ENCODE peak calls at places on chromosomes 7 and 10, in nine cellular contexts. One of them, this sample, is unnamed. For H3K4me1, the result is how much of the 10 kb centered on the place peaks cover.

GRCh38 chr10:32417906-32418547 is 27.9 kb upstream of the CCDC7 start:
- DNase-seq in spleen: no peak
- DNase-seq in suprapubic skin: no peak
- DNase-seq in HCT116: no peak
- DNase-seq in GM23338: no peak
- DNase-seq in prostate gland: no peak
- DNase-seq in SK-N-SH: no peak
- DNase-seq in stomach: no peak
- DNase-seq in transverse colon: no peak
- DNase-seq in this sample: peak

GRCh38 chr7:27579565-27579964 is 83.1 kb downstream of the HIBADH start:
- DNase-seq in spleen: no peak
- DNase-seq in suprapubic skin: no peak
- DNase-seq in HCT116: no peak
- DNase-seq in GM23338: no peak
- DNase-seq in prostate gland: no peak
- DNase-seq in SK-N-SH: no peak
- DNase-seq in stomach: no peak
- DNase-seq in transverse colon: no peak
- DNase-seq in this sample: no peak

GRCh38 chr7:4613855-4614548 is 68.1 kb upstream of the FOXK1 start:
- DNase-seq in spleen: no peak
- DNase-seq in suprapubic skin: peak
- DNase-seq in HCT116: no peak
- DNase-seq in GM23338: no peak
- DNase-seq in prostate gland: peak
- DNase-seq in SK-N-SH: peak
- DNase-seq in stomach: no peak
- DNase-seq in transverse colon: no peak
- DNase-seq in this sample: no peak

GRCh38 chr7:128879461-128879938 is 16.8 kb downstream of the ATP6V1F start:
- DNase-seq in spleen: peak
- DNase-seq in suprapubic skin: peak
- DNase-seq in HCT116: no peak
- DNase-seq in GM23338: no peak
- DNase-seq in prostate gland: no peak
- DNase-seq in SK-N-SH: no peak
- DNase-seq in stomach: no peak
- DNase-seq in transverse colon: peak
- DNase-seq in this sample: peak

GRCh38 chr7:72441791-72442190 is 29.7 kb upstream of the CALN1 start:
- DNase-seq in spleen: no peak
- DNase-seq in suprapubic skin: no peak
- DNase-seq in HCT116: no peak
- DNase-seq in GM23338: no peak
- DNase-seq in prostate gland: no peak
- DNase-seq in SK-N-SH: no peak
- DNase-seq in stomach: no peak
- DNase-seq in transverse colon: no peak
- DNase-seq in this sample: no peak

GRCh38 chr7:66352071-66352470 is 146.9 kb downstream of the TPST1 start:
- DNase-seq in spleen: no peak
- DNase-seq in suprapubic skin: no peak
- DNase-seq in HCT116: no peak
- DNase-seq in GM23338: peak
- DNase-seq in prostate gland: no peak
- DNase-seq in SK-N-SH: no peak
- DNase-seq in stomach: no peak
- DNase-seq in transverse colon: peak
- DNase-seq in this sample: no peak

GRCh38 chr10:86086418-86086817 is 280.2 kb downstream of the GRID1 start:
- DNase-seq in spleen: peak
- DNase-seq in suprapubic skin: peak
- DNase-seq in HCT116: no peak
- DNase-seq in GM23338: no peak
- DNase-seq in prostate gland: no peak
- DNase-seq in SK-N-SH: no peak
- DNase-seq in stomach: peak
- DNase-seq in transverse colon: no peak
- DNase-seq in this sample: no peak

GRCh38 chr7:101125989-101126650 is 784 bp upstream of the SERPINE1 start:
- DNase-seq in spleen: no peak
- DNase-seq in suprapubic skin: peak
- DNase-seq in HCT116: no peak
- DNase-seq in GM23338: no peak
- DNase-seq in prostate gland: no peak
- DNase-seq in SK-N-SH: no peak
- DNase-seq in stomach: peak
- DNase-seq in transverse colon: peak
- DNase-seq in this sample: peak

GRCh38 chr7:157484411-157485081 is 147.7 kb downstream of the DNAJB6 start:
- DNase-seq in spleen: peak
- DNase-seq in suprapubic skin: no peak
- DNase-seq in HCT116: no peak
- DNase-seq in GM23338: no peak
- DNase-seq in prostate gland: no peak
- DNase-seq in SK-N-SH: no peak
- DNase-seq in stomach: peak
- DNase-seq in transverse colon: no peak
- DNase-seq in this sample: peak

GRCh38 chr7:103447073-103447960 is 1.3 kb upstream of the SLC26A5 start:
- DNase-seq in spleen: no peak
- DNase-seq in suprapubic skin: no peak
- DNase-seq in HCT116: peak
- DNase-seq in GM23338: peak
- DNase-seq in prostate gland: peak
- DNase-seq in SK-N-SH: peak
- DNase-seq in stomach: peak
- DNase-seq in transverse colon: peak
- DNase-seq in this sample: no peak

GRCh38 chr7:120941064-120941463 is 9.5 kb upstream of the ING3 start:
- DNase-seq in spleen: no peak
- DNase-seq in suprapubic skin: no peak
- DNase-seq in HCT116: peak
- DNase-seq in GM23338: no peak
- DNase-seq in prostate gland: no peak
- DNase-seq in SK-N-SH: no peak
- DNase-seq in stomach: no peak
- DNase-seq in transverse colon: no peak
- DNase-seq in this sample: no peak

GRCh38 chr7:8176370-8177081 is 85.4 kb downstream of the ICA1 start:
- DNase-seq in spleen: peak
- DNase-seq in suprapubic skin: no peak
- DNase-seq in HCT116: no peak
- DNase-seq in GM23338: no peak
- DNase-seq in prostate gland: no peak
- DNase-seq in SK-N-SH: no peak
- DNase-seq in stomach: no peak
- DNase-seq in transverse colon: peak
- DNase-seq in this sample: no peak

GRCh38 chr10:108872854-108873253 is 1050.5 kb downstream of the XPNPEP1 start:
- DNase-seq in spleen: no peak
- DNase-seq in suprapubic skin: no peak
- DNase-seq in HCT116: no peak
- DNase-seq in GM23338: no peak
- DNase-seq in prostate gland: no peak
- DNase-seq in SK-N-SH: no peak
- DNase-seq in stomach: no peak
- DNase-seq in transverse colon: no peak
- DNase-seq in this sample: no peak

DNA sequence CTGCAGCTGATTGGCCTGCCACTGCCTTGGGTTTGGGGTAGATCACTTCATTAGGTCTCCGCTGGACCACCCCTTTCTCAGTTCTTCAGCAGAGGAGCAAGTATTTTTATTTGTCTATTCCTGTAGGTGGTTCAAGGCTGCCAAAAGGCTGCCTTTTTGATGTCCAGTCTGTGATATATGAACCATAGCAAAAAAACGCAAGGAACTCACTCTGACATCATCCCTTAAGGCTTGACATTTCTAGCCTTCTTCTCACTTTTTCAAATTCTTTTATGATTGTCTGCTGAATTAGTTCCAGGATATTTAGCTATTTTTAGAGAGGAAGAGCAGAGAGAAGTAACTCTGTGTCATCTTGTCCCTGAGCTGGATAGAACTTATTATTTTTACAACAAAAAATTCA is 269.2 kb downstream of the BAMBI start:
- DNase-seq in spleen: no peak
- DNase-seq in suprapubic skin: no peak
- DNase-seq in HCT116: no peak
- DNase-seq in GM23338: no peak
- DNase-seq in prostate gland: no peak
- DNase-seq in SK-N-SH: no peak
- DNase-seq in stomach: no peak
- DNase-seq in transverse colon: no peak
- DNase-seq in this sample: no peak
- H3K4me1 ChIP-seq in spleen: under half
- H3K4me1 ChIP-seq in suprapubic skin: under half
- H3K4me1 ChIP-seq in HCT116: under half
- H3K4me1 ChIP-seq in GM23338: under half
- H3K4me1 ChIP-seq in prostate gland: under half
- H3K4me1 ChIP-seq in SK-N-SH: under half
- H3K4me1 ChIP-seq in stomach: under half
- H3K4me1 ChIP-seq in transverse colon: under half
- H3K4me1 ChIP-seq in this sample: under half

GRCh38 chr10:113552014-113552413 is 839 bp upstream of the HABP2 start:
- DNase-seq in spleen: no peak
- DNase-seq in suprapubic skin: no peak
- DNase-seq in HCT116: no peak
- DNase-seq in GM23338: no peak
- DNase-seq in prostate gland: peak
- DNase-seq in SK-N-SH: no peak
- DNase-seq in stomach: peak
- DNase-seq in transverse colon: no peak
- DNase-seq in this sample: no peak
- TF ChIP-seq POLR2AphosphoS5 in spleen: no peak
- TF ChIP-seq POLR2AphosphoS5 in suprapubic skin: no peak
- TF ChIP-seq POLR2AphosphoS5 in HCT116: no peak
- TF ChIP-seq POLR2AphosphoS5 in GM23338: no peak
- TF ChIP-seq POLR2AphosphoS5 in prostate gland: peak
- TF ChIP-seq POLR2AphosphoS5 in SK-N-SH: no peak
- TF ChIP-seq POLR2AphosphoS5 in stomach: no peak
- TF ChIP-seq POLR2AphosphoS5 in transverse colon: no peak
- TF ChIP-seq POLR2AphosphoS5 in this sample: no peak

GRCh38 chr10:29951441-29951931 is 107.9 kb downstream of the JCAD start:
- DNase-seq in spleen: no peak
- DNase-seq in suprapubic skin: no peak
- DNase-seq in HCT116: no peak
- DNase-seq in GM23338: no peak
- DNase-seq in prostate gland: peak
- DNase-seq in SK-N-SH: no peak
- DNase-seq in stomach: no peak
- DNase-seq in transverse colon: no peak
- DNase-seq in this sample: no peak
- H3K4me1 ChIP-seq in spleen: under half
- H3K4me1 ChIP-seq in suprapubic skin: half or more
- H3K4me1 ChIP-seq in HCT116: under half
- H3K4me1 ChIP-seq in GM23338: under half
- H3K4me1 ChIP-seq in prostate gland: under half
- H3K4me1 ChIP-seq in SK-N-SH: under half
- H3K4me1 ChIP-seq in stomach: under half
- H3K4me1 ChIP-seq in transverse colon: under half
- H3K4me1 ChIP-seq in this sample: under half

DNA sequence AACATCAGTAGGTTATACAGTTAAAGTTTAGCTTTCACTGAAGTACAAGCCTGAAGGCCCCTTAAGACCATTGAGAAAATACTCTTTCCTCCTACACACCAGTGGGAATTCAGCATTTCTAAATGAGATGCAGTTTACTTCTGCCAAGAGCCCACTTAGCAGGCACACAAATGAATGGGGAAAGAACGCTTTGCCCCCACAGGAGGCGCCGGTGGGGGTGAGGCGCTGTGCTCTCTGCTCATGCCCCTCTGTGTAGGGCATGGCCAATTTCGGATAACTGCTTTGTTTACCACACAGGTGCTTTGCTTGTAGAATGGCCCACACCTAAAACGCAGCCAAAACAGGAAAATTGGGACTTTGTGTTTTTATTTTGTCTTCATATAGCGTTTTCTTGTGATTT is 15.9 kb upstream of the LAT2 start:
- DNase-seq in spleen: peak
- DNase-seq in suprapubic skin: no peak
- DNase-seq in HCT116: no peak
- DNase-seq in GM23338: no peak
- DNase-seq in prostate gland: no peak
- DNase-seq in SK-N-SH: no peak
- DNase-seq in stomach: no peak
- DNase-seq in transverse colon: no peak
- DNase-seq in this sample: no peak
- TF ChIP-seq POLR2AphosphoS5 in spleen: peak
- TF ChIP-seq POLR2AphosphoS5 in suprapubic skin: no peak
- TF ChIP-seq POLR2AphosphoS5 in HCT116: no peak
- TF ChIP-seq POLR2AphosphoS5 in GM23338: no peak
- TF ChIP-seq POLR2AphosphoS5 in prostate gland: no peak
- TF ChIP-seq POLR2AphosphoS5 in SK-N-SH: no peak
- TF ChIP-seq POLR2AphosphoS5 in stomach: no peak
- TF ChIP-seq POLR2AphosphoS5 in transverse colon: no peak
- TF ChIP-seq POLR2AphosphoS5 in this sample: no peak

DNA sequence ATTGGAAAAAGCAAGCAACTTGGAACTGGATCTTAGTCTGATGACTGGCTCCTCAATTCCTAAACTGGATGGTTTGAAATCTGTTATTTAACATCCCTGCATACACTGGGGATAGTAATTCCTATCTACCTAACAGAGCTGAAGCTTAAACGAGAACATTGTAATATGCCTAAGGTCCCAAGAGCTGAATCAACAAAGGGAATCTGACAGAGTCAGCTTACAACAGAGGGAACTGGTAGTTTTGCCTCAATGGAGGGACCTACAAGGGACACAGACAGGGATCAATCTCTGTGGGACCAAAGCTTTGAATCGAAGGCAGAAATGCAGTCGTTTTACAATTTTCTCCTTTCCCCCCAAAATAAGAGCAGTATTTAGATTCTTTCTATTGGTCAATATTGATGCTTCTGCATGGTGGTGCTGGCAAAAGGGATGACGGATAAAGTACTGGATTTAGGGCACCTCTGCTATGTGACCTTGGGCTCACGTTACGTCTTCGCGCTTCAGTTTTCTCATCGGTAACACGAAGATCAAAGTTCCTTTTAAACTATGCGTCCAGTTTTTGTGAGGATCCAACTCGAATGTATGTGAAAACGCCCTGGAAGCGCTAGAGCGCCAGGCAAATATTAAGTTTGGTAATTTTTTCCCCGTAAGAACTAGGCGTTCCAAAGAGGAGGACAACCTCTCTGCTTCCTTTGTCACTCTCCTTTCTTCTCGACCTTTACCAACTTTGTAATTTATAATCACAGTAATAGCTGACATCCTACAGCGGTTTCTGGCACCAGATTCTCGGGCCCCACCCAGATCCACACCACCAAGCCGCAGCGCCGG is 1.1 kb downstream of the ACTR1A start:
- DNase-seq in spleen: no peak
- DNase-seq in suprapubic skin: no peak
- DNase-seq in HCT116: no peak
- DNase-seq in GM23338: peak
- DNase-seq in prostate gland: no peak
- DNase-seq in SK-N-SH: no peak
- DNase-seq in stomach: no peak
- DNase-seq in transverse colon: no peak
- DNase-seq in this sample: no peak
- H3K4me1 ChIP-seq in spleen: half or more
- H3K4me1 ChIP-seq in suprapubic skin: half or more
- H3K4me1 ChIP-seq in HCT116: under half
- H3K4me1 ChIP-seq in GM23338: under half
- H3K4me1 ChIP-seq in prostate gland: under half
- H3K4me1 ChIP-seq in SK-N-SH: under half
- H3K4me1 ChIP-seq in stomach: half or more
- H3K4me1 ChIP-seq in transverse colon: under half
- H3K4me1 ChIP-seq in this sample: half or more

This sample was measured in sigmoid colon.